ENCODE peak calls at places on chromosome 10, in four cellular contexts. Z, T, D and I are unnamed samples.

GRCh38 chr10:99357691-99358090 is 28.5 kb downstream of the CNNM1 start:
- DNase-seq in D (no peak), Z (no peak), T (no peak), I (no peak)

GRCh38 chr10:101529720-101530553 is 58.1 kb downstream of the POLL start:
- DNase-seq in D (no peak), T (peak; percentile 10), Z (no peak), I (no peak)

GRCh38 chr10:43963793-43964425 is 315.2 kb upstream of the ZNF32 start:
- DNase-seq in D (no peak), Z (no peak), T (no peak), I (no peak)

GRCh38 chr10:28722065-28722803 is 44.9 kb downstream of the BAMBI start:
- DNase-seq in Z (no peak), D (peak; percentile 71), T (peak; percentile 7), I (peak; percentile 68)

GRCh38 chr10:75201793-75202307 is 8.7 kb upstream of the VDAC2 start:
- DNase-seq in Z (no peak), D (no peak), T (peak; percentile 39), I (no peak)

GRCh38 chr10:113180401-113181154 is 230.5 kb downstream of the TCF7L2 start:
- DNase-seq in D (peak; percentile 43), Z (no peak), T (no peak), I (no peak)

GRCh38 chr10:62769574-62770242 is 34.8 kb upstream of the ADO start:
- DNase-seq in Z (peak; percentile 21), T (no peak), D (peak; percentile 14), I (no peak)

GRCh38 chr10:130800281-130800680 is 511.2 kb downstream of the TCERG1L start:
- DNase-seq in T (no peak), Z (no peak), D (peak; percentile 11), I (peak; percentile 26)

GRCh38 chr10:110671788-110672579 is 27.8 kb downstream of the RBM20 start:
- DNase-seq in T (peak; percentile 78), Z (peak; percentile 84), D (peak; percentile 89), I (peak; percentile 95)

GRCh38 chr10:86227501-86228258 is 138.9 kb downstream of the GRID1 start:
- DNase-seq in T (no peak), Z (no peak), D (no peak), I (peak; percentile 34)

GRCh38 chr10:131116216-131117005 is 195.1 kb downstream of the TCERG1L start:
- DNase-seq in T (no peak), D (peak; percentile 53), Z (no peak), I (peak; percentile 72)